ENCODE peak calls at places on chromosomes 4 and X, in four cellular contexts. I is HepG2, Q is GM12878, U is HCT116. C is an unnamed sample.

GRCh38 chr4:184536070-184536880 is 61.9 kb upstream of the IRF2 start:
- DNase-seq in Q (no peak), U (no peak), I (no peak), C (no peak)

GRCh38 chr4:125388653-125389052 is 73.9 kb downstream of the FAT4 start:
- DNase-seq in U (no peak), Q (no peak), I (no peak), C (no peak)

GRCh38 chr4:87838207-87838606 is 5.4 kb downstream of the MEPE start:
- DNase-seq in Q (no peak), I (no peak), U (no peak), C (no peak)

GRCh38 chr4:38669233-38669632 is 5.2 kb downstream of the KLF3 start:
- DNase-seq in I (no peak), Q (no peak), U (no peak), C (no peak)

GRCh38 chrX:46965125-46965758 is 53.0 kb downstream of the JADE3 start:
- DNase-seq in U (no peak), Q (no peak), I (no peak), C (no peak)

GRCh38 chr4:40995850-40996249 is 218.5 kb downstream of the APBB2 start:
- DNase-seq in Q (no peak), I (no peak), U (no peak), C (no peak)

GRCh38 chr4:70829015-70829414 is 10.7 kb downstream of the GRSF1 start:
- DNase-seq in Q (no peak), I (no peak), U (no peak), C (no peak)

GRCh38 chr4:76764251-76764650 is 133.7 kb downstream of the SOWAHB start:
- DNase-seq in U (no peak), I (no peak), Q (no peak), C (no peak)

GRCh38 chr4:56701644-56702043 is 20.5 kb upstream of the HOPX start:
- DNase-seq in Q (no peak), I (no peak), U (no peak), C (no peak)

GRCh38 chr4:68216501-68216900 is 29.0 kb downstream of the TMPRSS11B start:
- DNase-seq in U (no peak), I (no peak), Q (no peak), C (no peak)

GRCh38 chr4:176223561-176223960 is 28.2 kb upstream of the SPATA4 start:
- DNase-seq in Q (no peak), I (no peak), U (no peak), C (no peak)

GRCh38 chr4:82560853-82561744 is 689 bp downstream of the TMEM150C start:
- DNase-seq in Q (no peak), U (no peak), I (no peak), C (no peak)

GRCh38 chrX:24659646-24660045 is 12.5 kb upstream of the PCYT1B start:
- DNase-seq in U (no peak), Q (no peak), I (no peak), C (no peak)

GRCh38 chrX:150478496-150479492 is 89.6 kb upstream of the MTM1 start:
- DNase-seq in I (no peak), Q (no peak), U (no peak), C (no peak)

GRCh38 chrX:134406230-134406794 is 53.7 kb upstream of the HPRT1 start:
- DNase-seq in U (no peak), Q (no peak), I (no peak), C (peak; percentile 44)

GRCh38 chr4:41432889-41433288 is 105.1 kb upstream of the LIMCH1 start:
- DNase-seq in Q (no peak), U (no peak), I (no peak), C (no peak)

GRCh38 chr4:85318415-85318814 is 156.5 kb upstream of the ARHGAP24 start:
- DNase-seq in U (no peak), I (no peak), Q (no peak), C (no peak)

GRCh38 chr4:80740375-80740774 is 290.1 kb upstream of the BMP3 start:
- DNase-seq in Q (no peak), I (no peak), U (no peak), C (no peak)

GRCh38 chrX:134622056-134622812 is 36.0 kb downstream of the PLAC1 start:
- DNase-seq in I (no peak), Q (peak; percentile 35), U (peak; percentile 23), C (no peak)

GRCh38 chr4:10336471-10336870 is 120.8 kb downstream of the ZNF518B start:
- DNase-seq in U (no peak), I (no peak), Q (no peak), C (no peak)

GRCh38 chrX:102849396-102849795 is 87.7 kb upstream of the RAB40AL start:
- DNase-seq in Q (no peak), U (no peak), I (no peak), C (no peak)

GRCh38 chr4:27194599-27194998 is 334.0 kb downstream of the STIM2 start:
- DNase-seq in I (no peak), Q (no peak), U (no peak), C (no peak)

GRCh38 chr4:187357045-187357643 is 633.5 kb upstream of the FAT1 start:
- DNase-seq in Q (no peak), U (no peak), I (no peak), C (no peak)

GRCh38 chrX:118807151-118808017 is 16.2 kb upstream of the ZCCHC12 start:
- DNase-seq in U (peak; percentile 15), Q (peak; percentile 15), I (peak; percentile 33), C (peak; percentile 45)

GRCh38 chrX:67624324-67624723 is 80.5 kb downstream of the AR start:
- DNase-seq in I (no peak), Q (no peak), U (no peak), C (no peak)

GRCh38 chrX:140157611-140158010 is 192.3 kb upstream of the CXorf66 start:
- DNase-seq in Q (no peak), I (no peak), U (no peak), C (no peak)

GRCh38 chr4:171186700-171187099 is 626.5 kb upstream of the GALNTL6 start:
- DNase-seq in Q (no peak), I (no peak), U (no peak), C (no peak)

GRCh38 chr4:124199185-124199584 is 513.3 kb downstream of the ANKRD50 start:
- DNase-seq in I (no peak), Q (no peak), U (no peak), C (no peak)

GRCh38 chr4:185792384-185793146 is 19.4 kb downstream of the SORBS2 start:
- DNase-seq in I (peak; percentile 95), U (no peak), Q (no peak), C (no peak)

GRCh38 chrX:16771483-16772398 is 14.5 kb upstream of the TXLNG start:
- DNase-seq in Q (no peak), I (peak; percentile 86), U (peak; percentile 81), C (peak; percentile 44)

GRCh38 chr4:70969076-70969475 is 24.4 kb upstream of the DCK start:
- DNase-seq in Q (no peak), U (no peak), I (no peak), C (no peak)

GRCh38 chr4:74023709-74024108 is 14.8 kb downstream of the CXCL3 start:
- DNase-seq in Q (no peak), I (no peak), U (no peak), C (no peak)

GRCh38 chr4:149158852-149159251 is 656.8 kb downstream of the IQCM start:
- DNase-seq in I (no peak), Q (no peak), U (no peak), C (no peak)

GRCh38 chr4:75654905-75655304 is 18.3 kb downstream of the G3BP2 start:
- DNase-seq in U (no peak), I (no peak), Q (no peak), C (no peak)

GRCh38 chrX:109952985-109953905 is 49.7 kb upstream of the TMEM164 start:
- DNase-seq in U (no peak), I (no peak), Q (peak; percentile 12), C (no peak)

GRCh38 chrX:109959356-109959871 is 43.5 kb upstream of the TMEM164 start:
- DNase-seq in Q (no peak), I (no peak), U (no peak), C (no peak)

GRCh38 chrX:109954955-109955354 is 48.0 kb upstream of the TMEM164 start:
- DNase-seq in I (no peak), Q (no peak), U (no peak), C (no peak)

GRCh38 chrX:109952050-109952449 is 50.9 kb upstream of the TMEM164 start:
- DNase-seq in I (no peak), Q (no peak), U (no peak), C (no peak)

GRCh38 chrX:109954333-109954732 is 48.6 kb upstream of the TMEM164 start:
- DNase-seq in U (no peak), I (no peak), Q (no peak), C (no peak)
- H3K4me1 ChIP-seq in U (no peaks in the 10 kb centered on the region), I (no peaks in the 10 kb centered on the region), Q (peaks cover 7% of the 10 kb centered on the region), C (no peaks in the 10 kb centered on the region)

GRCh38 chrX:14497184-14497666 is 32.1 kb upstream of the GLRA2 start:
- DNase-seq in Q (peak; percentile 12), I (no peak), U (no peak), C (no peak)
- TF ChIP-seq ZBTB33 in Q (no peak), I (no peak), U (no peak), C (no peak)

DNA sequence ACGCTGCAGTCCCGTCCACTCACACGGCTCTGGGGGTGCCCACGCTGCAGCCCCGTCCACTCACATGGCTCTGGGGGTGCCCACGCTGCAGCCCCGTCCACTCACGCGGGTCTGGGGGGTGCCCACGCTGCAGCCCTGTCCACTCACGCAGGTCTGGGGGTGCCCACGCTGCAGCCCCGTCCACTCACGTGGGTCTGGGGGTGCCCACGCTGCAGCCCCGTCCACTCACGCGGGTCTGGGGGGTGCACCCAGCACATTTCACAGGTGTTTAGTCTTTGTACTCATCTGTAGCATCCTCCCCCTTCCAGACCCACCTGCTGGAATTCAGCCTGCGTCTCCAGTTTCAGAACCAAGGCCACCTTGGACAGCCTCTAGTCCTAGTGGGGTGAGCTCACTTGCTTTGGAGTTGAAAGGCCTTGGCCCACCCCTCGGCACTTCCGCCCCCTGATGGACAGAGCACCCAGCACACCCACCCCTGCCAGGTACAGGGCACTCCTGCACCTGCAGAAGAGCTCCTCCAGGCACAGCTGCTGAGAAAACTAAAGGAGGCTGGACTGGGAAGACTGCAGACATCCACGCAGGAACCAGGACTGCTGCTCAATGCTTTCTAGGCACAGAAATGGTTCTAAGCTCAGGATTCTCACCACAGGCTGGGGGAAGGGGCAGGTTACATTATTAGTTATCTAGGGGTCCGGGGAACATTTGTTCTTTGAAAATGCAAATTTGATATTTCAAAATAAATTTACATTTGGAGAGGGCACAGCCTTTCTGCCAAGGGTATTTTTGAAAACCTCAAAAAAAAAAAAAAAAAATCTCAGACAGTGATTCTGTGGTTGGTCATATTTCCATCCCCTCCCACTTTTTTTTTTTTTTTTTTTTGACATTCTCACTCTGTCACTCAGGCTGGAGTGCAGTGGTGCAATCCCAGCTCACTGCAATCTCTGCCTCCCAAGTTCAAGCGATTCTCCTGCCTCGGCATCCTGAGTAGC is 72.8 kb downstream of the ABLIM2 start:
- DNase-seq in U (no peak), I (peak; percentile 24), Q (no peak), C (no peak)
- H3K4me1 ChIP-seq in U (no peaks in the 10 kb centered on the region), I (no peaks in the 10 kb centered on the region), Q (no peaks in the 10 kb centered on the region), C (no peaks in the 10 kb centered on the region)

GRCh38 chr4:93031431-93032098 is 727.8 kb downstream of the GRID2 start:
- DNase-seq in I (no peak), Q (no peak), U (no peak), C (no peak)

GRCh38 chr4:93029774-93030173 is 726.0 kb downstream of the GRID2 start:
- DNase-seq in U (no peak), Q (no peak), I (no peak), C (no peak)

DNA sequence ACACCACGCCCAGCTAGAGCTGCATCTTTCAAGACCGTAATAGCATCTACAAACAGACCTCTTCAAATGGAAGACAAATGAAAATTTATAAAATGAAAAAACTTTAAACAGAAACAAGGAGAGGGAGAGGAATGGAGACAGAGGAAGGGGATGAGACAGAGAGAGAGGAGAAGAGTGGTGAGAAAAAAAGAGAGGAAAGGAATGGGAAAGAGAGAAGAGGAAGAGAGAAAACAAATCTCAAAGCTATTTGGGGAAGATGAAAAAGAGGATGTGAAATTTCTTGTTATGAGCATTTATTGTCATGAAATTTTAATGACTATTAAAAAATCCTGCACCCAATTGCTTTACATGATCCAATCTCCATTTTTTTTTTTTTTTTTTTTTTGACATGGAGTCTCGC is 726.9 kb downstream of the GRID2 start:
- DNase-seq in Q (no peak), I (no peak), U (no peak), C (no peak)
- TF ChIP-seq ZBTB33 in Q (no peak), I (no peak), U (no peak), C (no peak)